ENCODE peak calls at places on chromosome 20, in six cellular contexts. Q is mesendoderm; P is body of pancreas; Z is cardiac muscle cell; V is CD8-positive, alpha-beta T cell; D is GM12878. S is an unnamed sample.

GRCh38 chr20:17873410-17874270 is 95.0 kb downstream of the SNX5 start:
- DNase-seq in Q (no peak), P (peak; percentile 92), Z (peak; percentile 47), V (no peak), D (no peak), S (peak; percentile 96)

GRCh38 chr20:8803065-8803464 is 265.8 kb upstream of the PLCB4 start:
- DNase-seq in Q (peak; percentile 48), P (no peak), Z (peak; percentile 74), V (no peak), D (no peak), S (no peak)

GRCh38 chr20:53606364-53606985 is 12.8 kb upstream of the ZNF217 start:
- DNase-seq in Q (no peak), P (no peak), Z (no peak), V (no peak), D (no peak), S (peak; percentile 15)

GRCh38 chr20:34755367-34755766 is 51.2 kb downstream of the TP53INP2 start:
- DNase-seq in Q (no peak), P (no peak), Z (no peak), V (no peak), D (peak; percentile 52), S (no peak)

GRCh38 chr20:18943542-18943941 is 130.0 kb downstream of the SCP2D1 start:
- DNase-seq in Q (no peak), P (no peak), Z (no peak), V (no peak), D (no peak), S (no peak)

GRCh38 chr20:35144694-35145093 is 2.4 kb downstream of the EDEM2 start:
- DNase-seq in Q (no peak), P (no peak), Z (no peak), V (no peak), D (peak; percentile 36), S (no peak)

GRCh38 chr20:18666803-18667460 is 79.1 kb downstream of the DTD1 start:
- DNase-seq in Q (peak; percentile 3), P (no peak), Z (peak; percentile 34), V (no peak), D (no peak), S (no peak)

GRCh38 chr20:39312107-39312506 is 350.0 kb downstream of the DHX35 start:
- DNase-seq in Q (no peak), P (no peak), Z (no peak), V (no peak), D (no peak), S (no peak)

GRCh38 chr20:47680804-47681529 is 104.3 kb downstream of the SULF2 start:
- DNase-seq in Q (no peak), P (no peak), Z (no peak), V (no peak), D (no peak), S (no peak)

GRCh38 chr20:58710481-58711265 is 18.1 kb downstream of the NPEPL1 start:
- DNase-seq in Q (no peak), P (no peak), Z (no peak), V (no peak), D (no peak), S (peak; percentile 6)

GRCh38 chr20:46134716-46135115 is 16.6 kb downstream of the CD40 start:
- DNase-seq in Q (no peak), P (no peak), Z (no peak), V (no peak), D (no peak), S (no peak)

GRCh38 chr20:51985753-51986152 is 183.4 kb upstream of the SALL4 start:
- DNase-seq in Q (no peak), P (no peak), Z (no peak), V (no peak), D (no peak), S (peak; percentile 41)

GRCh38 chr20:3924304-3925112 is 35.3 kb downstream of the PANK2 start:
- DNase-seq in Q (no peak), P (no peak), Z (no peak), V (no peak), D (no peak), S (peak; percentile 37)
- H3K27ac ChIP-seq in Q (no peak overlapping the region), P (no peak overlapping the region), Z (peak overlapping the region; percentile 75), V (no peak overlapping the region), D (no peak overlapping the region), S (no peak overlapping the region)

GRCh38 chr20:50146214-50146613 is 7.3 kb downstream of the PEDS1 start:
- DNase-seq in Q (no peak), P (no peak), Z (no peak), V (no peak), D (no peak), S (no peak)
- H3K27ac ChIP-seq in Q (no peak overlapping the region), P (peak overlapping the region; percentile 53), Z (no peak overlapping the region), V (peak overlapping the region; percentile 87), D (peak overlapping the region; percentile 93), S (no peak overlapping the region)

DNA sequence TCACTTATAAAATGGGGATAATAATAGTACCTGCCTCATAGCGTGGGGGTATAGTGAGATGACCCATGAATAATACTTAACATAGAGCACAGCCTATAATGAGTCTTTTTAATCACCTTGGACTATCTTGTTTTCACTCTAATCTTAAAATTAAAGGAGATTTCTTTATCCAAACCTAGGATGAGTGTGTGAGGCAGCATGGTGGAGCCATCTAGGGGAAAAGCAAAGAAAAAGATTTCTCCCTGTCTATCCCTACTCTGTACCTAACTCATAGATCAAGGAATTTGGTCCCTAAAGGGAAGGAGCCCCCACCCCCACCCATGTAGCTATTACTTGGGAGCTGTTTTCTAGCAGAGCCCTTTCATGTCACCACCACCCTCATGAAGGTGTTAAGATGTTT is 45.2 kb upstream of the PAK5 start:
- DNase-seq in Q (peak; percentile 27), P (no peak), Z (no peak), V (no peak), D (no peak), S (no peak)
- H3K27ac ChIP-seq in Q (no peak overlapping the region), P (no peak overlapping the region), Z (no peak overlapping the region), V (no peak overlapping the region), D (no peak overlapping the region), S (no peak overlapping the region)

GRCh38 chr20:10467985-10468845 is 33.1 kb downstream of the SLX4IP start:
- DNase-seq in Q (peak; percentile 66), P (no peak), Z (no peak), V (no peak), D (no peak), S (no peak)

GRCh38 chr20:10466855-10467254 is 31.8 kb downstream of the SLX4IP start:
- DNase-seq in Q (no peak), P (no peak), Z (no peak), V (no peak), D (no peak), S (no peak)

GRCh38 chr20:10474606-10475184 is 39.6 kb downstream of the SLX4IP start:
- DNase-seq in Q (no peak), P (no peak), Z (no peak), V (no peak), D (no peak), S (peak; percentile 65)

GRCh38 chr20:10466325-10466724 is 31.2 kb downstream of the SLX4IP start:
- DNase-seq in Q (peak; percentile 90), P (no peak), Z (peak; percentile 7), V (no peak), D (no peak), S (no peak)

DNA sequence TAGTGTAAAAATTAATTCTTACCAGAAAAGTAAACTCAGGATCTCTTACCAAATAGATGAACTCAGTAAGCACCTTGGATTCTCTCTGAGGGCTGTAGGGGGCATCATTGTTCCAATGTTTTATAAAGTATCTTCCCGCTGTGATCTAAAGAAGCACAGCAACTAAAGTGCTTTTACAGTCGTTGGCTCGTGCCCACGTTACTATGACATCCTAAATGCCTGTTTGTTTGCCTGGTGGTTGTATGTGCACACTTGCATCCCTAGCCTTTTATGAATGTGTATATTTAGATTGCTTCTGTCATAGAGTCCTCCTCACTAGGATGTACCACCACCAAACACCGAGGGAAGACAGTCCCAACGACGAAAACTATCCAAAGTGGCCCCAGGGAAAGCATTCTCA is 34.5 kb downstream of the SLX4IP start:
- DNase-seq in Q (peak; percentile 87), P (peak; percentile 27), Z (peak; percentile 62), V (no peak), D (no peak), S (peak; percentile 40)
- H3K27ac ChIP-seq in Q (no peak overlapping the region), P (no peak overlapping the region), Z (no peak overlapping the region), V (no peak overlapping the region), D (no peak overlapping the region), S (no peak overlapping the region)

DNA sequence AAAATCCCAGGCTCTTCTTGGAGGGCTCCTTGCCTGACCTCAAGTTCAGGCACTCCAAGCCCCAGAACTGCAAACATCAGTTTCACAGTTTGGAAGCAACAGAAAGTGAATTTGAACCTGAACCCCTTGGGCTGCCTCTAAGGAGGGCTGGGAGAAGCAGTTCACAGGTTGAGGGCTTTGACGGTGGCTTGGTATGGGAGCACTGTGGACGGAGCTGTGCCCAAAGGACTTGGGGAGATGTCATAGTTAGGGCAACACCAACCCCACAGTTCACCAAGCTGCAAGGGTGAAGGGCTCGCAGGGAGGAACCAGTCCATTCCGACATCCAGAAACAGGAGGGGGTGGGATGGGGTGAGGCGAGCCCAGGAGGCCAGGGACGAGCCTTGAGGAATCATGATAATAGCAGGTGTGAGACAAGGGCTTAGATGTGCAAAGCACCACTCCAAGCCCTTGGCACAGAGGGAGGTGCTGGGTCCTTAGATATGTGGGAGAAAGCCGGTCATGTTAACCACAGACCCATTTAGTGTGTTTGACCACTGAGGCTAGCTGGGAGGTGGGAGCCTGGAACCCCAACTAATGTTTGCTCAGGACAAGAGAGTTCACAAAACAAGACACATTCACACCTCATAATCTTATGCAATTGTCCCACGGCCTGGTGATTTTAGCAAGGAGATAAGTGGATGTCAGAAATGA is 4.3 kb downstream of the CEBPB start:
- DNase-seq in Q (peak; percentile 53), P (no peak), Z (no peak), V (no peak), D (no peak), S (no peak)
- H3K27ac ChIP-seq in Q (no peak overlapping the region), P (peak overlapping the region; percentile 99), Z (no peak overlapping the region), V (no peak overlapping the region), D (no peak overlapping the region), S (peak overlapping the region; percentile 96)

GRCh38 chr20:15332711-15333160 is 995.3 kb upstream of the FLRT3 start:
- DNase-seq in Q (no peak), P (no peak), Z (no peak), V (no peak), D (peak; percentile 61), S (no peak)

GRCh38 chr20:15333170-15333569 is 995.8 kb upstream of the FLRT3 start:
- DNase-seq in Q (no peak), P (no peak), Z (no peak), V (no peak), D (no peak), S (no peak)

GRCh38 chr20:15339264-15339663 is 1001.9 kb upstream of the FLRT3 start:
- DNase-seq in Q (no peak), P (no peak), Z (no peak), V (no peak), D (no peak), S (peak; percentile 16)

GRCh38 chr20:15336011-15336410 is 998.6 kb upstream of the FLRT3 start:
- DNase-seq in Q (peak; percentile 36), P (no peak), Z (no peak), V (no peak), D (no peak), S (no peak)
- H3K27ac ChIP-seq in Q (peak overlapping the region; percentile 44), P (no peak overlapping the region), Z (no peak overlapping the region), V (no peak overlapping the region), D (no peak overlapping the region), S (no peak overlapping the region)

GRCh38 chr20:1390552-1391403 is 2.1 kb downstream of the FKBP1A start:
- DNase-seq in Q (no peak), P (no peak), Z (no peak), V (no peak), D (no peak), S (no peak)
- H3K27ac ChIP-seq in Q (no peak overlapping the region), P (peak overlapping the region; percentile 82), Z (no peak overlapping the region), V (peak overlapping the region; percentile 58), D (peak overlapping the region; percentile 54), S (no peak overlapping the region)

GRCh38 chr20:1861347-1861987 is 33.7 kb upstream of the SIRPA start:
- DNase-seq in Q (no peak), P (no peak), Z (no peak), V (no peak), D (no peak), S (no peak)
- H3K27ac ChIP-seq in Q (no peak overlapping the region), P (no peak overlapping the region), Z (no peak overlapping the region), V (no peak overlapping the region), D (no peak overlapping the region), S (no peak overlapping the region)